ENCODE peak calls at places on chromosomes 7 and 10, in eight cellular contexts. V is GM12891, L is esophagus muscularis mucosa, H is vagina, B is SK-N-SH, N is transverse colon, K is stomach, G is HCT116. X is an unnamed sample.

GRCh38 chr10:113316506-113316905 is 236.3 kb upstream of the HABP2 start:
- DNase-seq in V (no peak), L (no peak), H (no peak), B (no peak), N (no peak), K (no peak), G (no peak), X (no peak)

GRCh38 chr7:148242271-148242801 is 348.2 kb upstream of the C7orf33 start:
- DNase-seq in V (peak), L (no peak), H (no peak), B (peak), N (peak), K (peak), G (peak), X (no peak)

GRCh38 chr10:25758041-25758457 is 176.0 kb upstream of the MYO3A start:
- DNase-seq in V (peak), L (peak), H (no peak), B (peak), N (no peak), K (no peak), G (peak), X (no peak)

GRCh38 chr10:18260308-18260971 is 120.2 kb downstream of the CACNB2 start:
- DNase-seq in V (no peak), L (peak), H (no peak), B (no peak), N (no peak), K (no peak), G (no peak), X (no peak)

GRCh38 chr7:149529136-149529718 is 31.6 kb upstream of the ZNF746 start:
- DNase-seq in V (no peak), L (no peak), H (no peak), B (no peak), N (no peak), K (no peak), G (peak), X (no peak)

GRCh38 chr7:69457912-69458491 is 140.3 kb upstream of the AUTS2 start:
- DNase-seq in V (no peak), L (no peak), H (no peak), B (no peak), N (no peak), K (no peak), G (no peak), X (no peak)

GRCh38 chr10:132331259-132331955 is 586 bp upstream of the LRRC27 start:
- DNase-seq in V (no peak), L (no peak), H (no peak), B (no peak), N (no peak), K (no peak), G (no peak), X (no peak)

GRCh38 chr7:36289833-36290661 is 99.6 kb upstream of the ANLN start:
- DNase-seq in V (no peak), L (no peak), H (no peak), B (no peak), N (peak), K (peak), G (peak), X (no peak)

GRCh38 chr7:142383826-142384507 is 126.1 kb upstream of the PRSS58 start:
- DNase-seq in V (no peak), L (no peak), H (no peak), B (no peak), N (no peak), K (no peak), G (no peak), X (no peak)

GRCh38 chr7:70325509-70326101 is 727.3 kb downstream of the AUTS2 start:
- DNase-seq in V (no peak), L (no peak), H (no peak), B (peak), N (no peak), K (no peak), G (no peak), X (no peak)

GRCh38 chr10:34102237-34102673 is 712.8 kb downstream of the PARD3 start:
- DNase-seq in V (no peak), L (peak), H (no peak), B (peak), N (peak), K (no peak), G (no peak), X (peak)

GRCh38 chr10:103716206-103717160 is 138.9 kb downstream of the SH3PXD2A start:
- DNase-seq in V (no peak), L (no peak), H (no peak), B (no peak), N (no peak), K (peak), G (peak), X (peak)

GRCh38 chr10:98560585-98560984 is 113.8 kb upstream of the HPS1 start:
- DNase-seq in V (no peak), L (no peak), H (no peak), B (no peak), N (no peak), K (no peak), G (no peak), X (no peak)

GRCh38 chr7:157432957-157433576 is 96.3 kb downstream of the DNAJB6 start:
- DNase-seq in V (no peak), L (no peak), H (no peak), B (peak), N (peak), K (peak), G (no peak), X (no peak)

GRCh38 chr10:788796-789748 is 99.6 kb upstream of the DIP2C start:
- DNase-seq in V (no peak), L (peak), H (peak), B (peak), N (peak), K (peak), G (peak), X (peak)
- TF ChIP-seq POLR2AphosphoS5 in V (no peak), L (no peak), H (no peak), B (no peak), N (no peak), K (peak), G (no peak), X (no peak)

DNA sequence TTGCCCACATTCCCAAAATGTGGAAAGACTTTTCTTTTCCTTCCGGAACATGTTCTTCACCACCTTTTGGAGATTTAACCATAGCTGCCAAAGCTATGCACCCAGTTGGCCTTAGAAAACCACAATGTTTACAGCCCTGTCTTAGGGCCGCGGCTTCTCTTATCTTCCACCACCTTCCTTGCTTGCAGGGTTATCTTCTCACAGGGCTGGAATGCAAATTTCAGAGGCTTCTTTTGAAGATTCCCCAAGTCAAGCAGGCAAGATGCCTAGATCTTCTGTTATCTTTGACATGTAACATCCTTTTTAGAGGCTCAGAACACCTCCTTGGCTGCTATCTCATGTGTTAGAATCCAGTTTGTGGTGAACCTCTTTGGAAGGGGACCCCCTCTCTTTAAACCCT is 11.1 kb downstream of the KCTD7 start:
- DNase-seq in V (no peak), L (no peak), H (no peak), B (no peak), N (no peak), K (no peak), G (no peak), X (no peak)
- TF ChIP-seq POLR2AphosphoS5 in V (no peak), L (no peak), H (no peak), B (no peak), N (no peak), K (no peak), G (no peak), X (no peak)

DNA sequence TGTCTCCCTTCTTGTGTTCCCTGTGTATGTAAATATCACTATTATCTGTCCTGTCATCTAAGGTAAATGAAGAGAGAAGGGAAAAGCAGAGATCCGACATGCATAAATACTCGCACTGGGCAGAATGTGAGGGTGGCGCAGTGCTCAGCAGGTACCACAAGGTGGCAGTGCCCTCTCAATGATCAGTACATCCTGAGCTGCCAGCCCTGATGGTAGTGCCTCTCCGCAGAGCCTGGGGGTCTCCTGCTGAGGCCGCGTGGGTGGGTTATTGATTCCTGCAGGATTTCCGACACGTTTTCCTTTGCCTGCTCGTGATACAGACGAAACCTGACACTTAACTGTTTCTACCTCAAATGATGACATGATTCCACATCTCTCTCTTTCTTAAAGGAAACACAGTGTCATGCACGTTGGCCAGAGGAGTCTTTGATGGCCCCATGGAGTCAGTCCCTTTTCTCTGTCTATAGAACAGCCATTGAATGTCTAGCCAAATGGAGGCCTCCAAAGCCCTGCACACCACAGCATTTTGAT is 19.8 kb downstream of the RGR start:
- DNase-seq in V (no peak), L (no peak), H (peak), B (peak), N (peak), K (peak), G (peak), X (peak)
- TF ChIP-seq POLR2AphosphoS5 in V (no peak), L (no peak), H (no peak), B (no peak), N (no peak), K (no peak), G (no peak), X (peak)

GRCh38 chr7:82286096-82286841 is 157.3 kb downstream of the CACNA2D1 start:
- DNase-seq in V (no peak), L (no peak), H (no peak), B (no peak), N (no peak), K (no peak), G (no peak), X (no peak)

GRCh38 chr7:82288769-82289535 is 154.6 kb downstream of the CACNA2D1 start:
- DNase-seq in V (no peak), L (no peak), H (no peak), B (no peak), N (no peak), K (no peak), G (no peak), X (no peak)

GRCh38 chr7:82289889-82290288 is 153.7 kb downstream of the CACNA2D1 start:
- DNase-seq in V (no peak), L (no peak), H (no peak), B (no peak), N (no peak), K (no peak), G (no peak), X (no peak)

GRCh38 chr7:82284936-82285519 is 158.5 kb downstream of the CACNA2D1 start:
- DNase-seq in V (no peak), L (no peak), H (no peak), B (no peak), N (no peak), K (no peak), G (no peak), X (no peak)
- TF ChIP-seq POLR2AphosphoS5 in V (no peak), L (no peak), H (no peak), B (no peak), N (no peak), K (no peak), G (no peak), X (no peak)

GRCh38 chr7:479115-479947 is 40.3 kb downstream of the PDGFA start:
- DNase-seq in V (no peak), L (no peak), H (no peak), B (no peak), N (no peak), K (no peak), G (no peak), X (peak)
- TF ChIP-seq POLR2AphosphoS5 in V (no peak), L (no peak), H (no peak), B (no peak), N (no peak), K (no peak), G (no peak), X (no peak)

DNA sequence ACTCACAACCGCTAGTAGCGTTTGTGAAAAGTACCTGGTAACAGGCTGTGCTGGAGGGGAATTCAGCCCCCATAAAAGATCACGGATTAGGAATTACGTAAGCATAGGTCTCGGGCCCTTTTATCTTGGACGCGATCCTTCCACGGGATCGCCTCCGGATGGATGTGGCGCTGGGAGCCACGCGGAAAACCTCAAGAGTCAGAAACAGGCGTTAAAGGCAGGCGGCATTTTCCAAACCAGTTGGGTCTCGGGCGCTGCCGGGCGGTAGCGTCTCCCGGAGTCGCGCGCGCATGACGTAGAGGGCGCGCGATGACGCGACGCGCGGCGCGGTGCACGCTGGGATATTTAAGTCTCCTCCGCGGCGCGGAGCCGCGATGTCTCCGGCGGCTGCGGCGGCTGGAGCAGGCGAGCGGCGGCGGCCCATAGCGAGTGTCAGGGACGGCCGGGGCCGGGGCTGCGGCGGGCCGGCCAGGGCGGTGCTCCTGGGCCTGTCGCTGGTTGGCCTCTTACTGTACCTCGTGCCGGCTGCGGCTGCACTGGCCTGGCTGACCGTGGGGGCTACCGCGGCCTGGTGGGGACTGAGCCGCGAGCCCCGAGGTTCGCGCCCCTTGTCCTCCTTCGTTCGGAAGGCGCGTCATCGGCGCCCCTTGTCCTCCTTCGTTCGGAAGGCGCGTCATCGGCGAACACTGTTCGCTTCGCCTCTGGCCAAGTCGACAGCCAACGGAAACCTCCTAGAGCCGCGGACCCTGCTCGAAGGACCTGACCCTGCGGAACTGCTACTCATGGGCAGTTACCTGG is at the start of gene POM121:
- DNase-seq in V (peak), L (peak), H (peak), B (peak), N (peak), K (peak), G (peak), X (peak)
- TF ChIP-seq POLR2AphosphoS5 in V (peak), L (peak), H (no peak), B (peak), N (peak), K (peak), G (peak), X (peak)

X was measured in breast epithelium.